ENCODE peak calls at places on chromosome 4, in eight cellular contexts. L, I, K, H, X, B, A and E are unnamed samples.

GRCh38 chr4:61204353-61204752 is 4.2 kb downstream of the ADGRL3 start:
- DNase-seq in K (no peak), I (no peak), H (no peak), X (peak), L (no peak), B (peak), A (no peak), E (peak)

GRCh38 chr4:186485621-186486062 is 69.7 kb downstream of the MTNR1A start:
- DNase-seq in K (no peak), X (peak), A (no peak), B (peak), I (no peak), L (peak), H (no peak), E (no peak)

GRCh38 chr4:73620115-73620792 is at the start of gene RASSF6:
- DNase-seq in K (peak), L (peak), X (peak), B (no peak), A (peak), I (peak), H (peak), E (no peak)

GRCh38 chr4:82780398-82781231 is 18.0 kb downstream of the SCD5 start:
- DNase-seq in X (peak), H (peak), L (peak), B (peak), A (peak), K (peak), I (peak), E (no peak)

GRCh38 chr4:37794046-37794445 is 32.4 kb upstream of the PGM2 start:
- DNase-seq in K (no peak), L (no peak), I (no peak), H (no peak), A (no peak), B (no peak), X (no peak), E (no peak)

GRCh38 chr4:189177130-189177529 is 763.5 kb upstream of the FRG1 start:
- DNase-seq in I (no peak), B (peak), K (no peak), L (no peak), X (no peak), A (no peak), H (no peak), E (peak)

GRCh38 chr4:52545099-52546069 is 113.7 kb downstream of the USP46 start:
- DNase-seq in I (peak), B (peak), K (peak), L (peak), H (peak), X (peak), A (peak), E (no peak)

GRCh38 chr4:74133786-74134499 is 24.0 kb upstream of the MTHFD2L start:
- DNase-seq in I (no peak), K (peak), X (peak), B (peak), L (peak), A (peak), H (peak), E (peak)

GRCh38 chr4:95541094-95541493 is 7.7 kb downstream of the UNC5C start:
- DNase-seq in L (no peak), X (no peak), B (no peak), I (no peak), K (no peak), A (no peak), H (no peak), E (no peak)

GRCh38 chr4:7978907-7979651 is 39.4 kb upstream of the AFAP1 start:
- DNase-seq in B (no peak), K (no peak), I (no peak), L (no peak), X (no peak), H (no peak), A (no peak), E (no peak)

GRCh38 chr4:87811977-87812376 is 12.6 kb downstream of the IBSP start:
- DNase-seq in H (no peak), K (no peak), X (peak), B (peak), I (no peak), A (no peak), L (no peak), E (no peak)

GRCh38 chr4:74267998-74268606 is 40.2 kb upstream of the EPGN start:
- DNase-seq in H (no peak), X (peak), B (peak), K (no peak), L (no peak), A (no peak), I (no peak), E (peak)

GRCh38 chr4:148062301-148062950 is 330.5 kb downstream of the ARHGAP10 start:
- DNase-seq in L (no peak), I (no peak), X (no peak), H (no peak), K (no peak), A (no peak), B (no peak), E (no peak)

GRCh38 chr4:144338834-144339233 is 198.3 kb upstream of the GYPA start:
- DNase-seq in X (no peak), B (no peak), A (no peak), L (no peak), I (no peak), K (no peak), H (no peak), E (no peak)

GRCh38 chr4:150348079-150348478 is 233.9 kb upstream of the MAB21L2 start:
- DNase-seq in A (no peak), L (no peak), B (peak), X (peak), I (no peak), K (no peak), H (no peak), E (peak)

GRCh38 chr4:27985522-27985921 is 1124.9 kb downstream of the STIM2 start:
- DNase-seq in L (no peak), A (no peak), K (no peak), H (no peak), B (no peak), I (no peak), X (no peak), E (no peak)

GRCh38 chr4:148052448-148052847 is 320.6 kb downstream of the ARHGAP10 start:
- DNase-seq in H (no peak), X (no peak), I (no peak), K (no peak), B (peak), A (no peak), L (no peak), E (no peak)

GRCh38 chr4:142824368-142824767 is 21.7 kb downstream of the INPP4B start:
- DNase-seq in B (peak), X (peak), H (no peak), L (no peak), K (no peak), A (no peak), I (no peak), E (no peak)

GRCh38 chr4:181004056-181004455 is 1239.1 kb upstream of the TENM3 start:
- DNase-seq in B (no peak), X (peak), H (no peak), I (no peak), K (no peak), A (no peak), L (no peak), E (no peak)

GRCh38 chr4:1294424-1294823 is 4.7 kb downstream of the MAEA start:
- DNase-seq in X (no peak), L (peak), A (no peak), K (peak), H (no peak), B (no peak), I (no peak), E (no peak)

GRCh38 chr4:74030285-74030684 is 8.2 kb downstream of the CXCL3 start:
- DNase-seq in H (no peak), I (no peak), L (no peak), K (no peak), X (no peak), A (no peak), B (no peak), E (no peak)

GRCh38 chr4:53601251-53601764 is 10.0 kb upstream of the LNX1 start:
- DNase-seq in L (peak), I (peak), X (no peak), B (no peak), A (no peak), H (no peak), K (no peak), E (no peak)

GRCh38 chr4:111136438-111136837 is 513.6 kb upstream of the PITX2 start:
- DNase-seq in H (no peak), L (no peak), I (no peak), A (no peak), X (peak), B (peak), K (no peak), E (no peak)

GRCh38 chr4:7002336-7002735 is 40.8 kb upstream of the TADA2B start:
- DNase-seq in H (no peak), X (no peak), I (no peak), L (no peak), K (no peak), B (no peak), A (no peak), E (no peak)

GRCh38 chr4:6834867-6835266 is 52.3 kb downstream of the KIAA0232 start:
- DNase-seq in H (no peak), B (peak), I (no peak), X (peak), L (no peak), A (no peak), K (no peak), E (peak)

GRCh38 chr4:115110191-115111166 is 2.9 kb downstream of the NDST4 start:
- DNase-seq in H (no peak), L (no peak), I (no peak), K (no peak), B (no peak), A (no peak), X (no peak), E (no peak)

GRCh38 chr4:52748432-52748831 is 2.8 kb downstream of the ERVMER34-1 start:
- DNase-seq in L (no peak), A (no peak), B (no peak), H (no peak), X (no peak), K (no peak), I (no peak), E (no peak)

GRCh38 chr4:79842162-79842561 is 230.9 kb downstream of the ANTXR2 start:
- DNase-seq in H (no peak), I (no peak), B (no peak), L (no peak), A (no peak), X (no peak), K (no peak), E (no peak)

GRCh38 chr4:5378002-5378401 is 326.7 kb downstream of the STK32B start:
- DNase-seq in I (no peak), A (no peak), B (peak), K (no peak), H (no peak), L (no peak), X (no peak), E (no peak)

GRCh38 chr4:3514221-3514780 is 17.9 kb downstream of the LRPAP1 start:
- DNase-seq in A (no peak), K (no peak), L (no peak), I (no peak), X (no peak), B (no peak), H (no peak), E (no peak)

GRCh38 chr4:3513807-3514206 is 18.4 kb downstream of the LRPAP1 start:
- DNase-seq in X (no peak), K (no peak), L (no peak), A (no peak), B (no peak), H (no peak), I (no peak), E (no peak)

GRCh38 chr4:3516061-3516835 is 16.0 kb downstream of the LRPAP1 start:
- DNase-seq in A (no peak), K (no peak), I (no peak), H (no peak), B (no peak), X (no peak), L (no peak), E (no peak)

GRCh38 chr4:3515646-3516045 is 16.6 kb downstream of the LRPAP1 start:
- DNase-seq in I (no peak), K (no peak), A (no peak), L (no peak), B (no peak), X (no peak), H (no peak), E (no peak)

GRCh38 chr4:3514806-3515421 is 17.3 kb downstream of the LRPAP1 start:
- DNase-seq in L (no peak), I (no peak), H (no peak), A (no peak), X (no peak), K (no peak), B (no peak), E (no peak)
- TF ChIP-seq CTCF in L (no peak), I (no peak), H (no peak), A (no peak), X (peak), K (no peak), B (no peak), E (peak)

DNA sequence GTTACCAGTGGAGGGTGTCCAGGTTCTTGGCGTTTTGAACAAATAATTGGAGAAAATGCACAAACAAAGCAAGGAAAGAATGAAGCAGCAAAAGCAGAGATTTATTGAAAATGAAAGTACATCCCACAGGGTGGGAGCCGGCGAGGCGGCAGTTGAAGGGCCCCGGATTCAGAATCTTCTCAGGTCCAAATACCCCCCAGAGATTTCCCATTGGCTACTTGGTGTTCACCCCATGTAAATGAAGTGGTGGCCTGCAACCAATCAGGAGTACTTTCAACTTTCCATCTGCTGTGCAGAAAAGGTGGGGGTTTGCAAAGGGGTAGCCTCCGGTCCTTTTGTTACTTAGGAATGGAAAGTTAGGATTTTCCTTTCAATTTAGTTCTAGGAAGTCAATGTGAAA is 1447.0 kb downstream of the C4orf33 start:
- DNase-seq in H (no peak), I (no peak), X (no peak), A (no peak), K (no peak), L (no peak), B (no peak), E (no peak)
- H3K4me3 ChIP-seq in H (no peak), I (no peak), X (no peak), A (no peak), K (no peak), L (no peak), B (no peak), E (no peak)

GRCh38 chr4:153792893-153793227 is 4.0 kb upstream of the SFRP2 start:
- DNase-seq in A (no peak), X (peak), B (no peak), L (no peak), K (no peak), I (no peak), H (no peak), E (no peak)

GRCh38 chr4:153789741-153790651 is 1.1 kb upstream of the SFRP2 start:
- DNase-seq in B (no peak), L (no peak), A (no peak), X (peak), H (no peak), I (no peak), K (no peak), E (no peak)

GRCh38 chr4:153792007-153792892 is 3.4 kb upstream of the SFRP2 start:
- DNase-seq in X (peak), L (peak), I (peak), H (peak), A (peak), K (peak), B (no peak), E (no peak)

GRCh38 chr4:153788419-153789276 is at the start of gene SFRP2:
- DNase-seq in X (peak), A (peak), B (no peak), H (no peak), L (no peak), I (no peak), K (peak), E (no peak)

DNA sequence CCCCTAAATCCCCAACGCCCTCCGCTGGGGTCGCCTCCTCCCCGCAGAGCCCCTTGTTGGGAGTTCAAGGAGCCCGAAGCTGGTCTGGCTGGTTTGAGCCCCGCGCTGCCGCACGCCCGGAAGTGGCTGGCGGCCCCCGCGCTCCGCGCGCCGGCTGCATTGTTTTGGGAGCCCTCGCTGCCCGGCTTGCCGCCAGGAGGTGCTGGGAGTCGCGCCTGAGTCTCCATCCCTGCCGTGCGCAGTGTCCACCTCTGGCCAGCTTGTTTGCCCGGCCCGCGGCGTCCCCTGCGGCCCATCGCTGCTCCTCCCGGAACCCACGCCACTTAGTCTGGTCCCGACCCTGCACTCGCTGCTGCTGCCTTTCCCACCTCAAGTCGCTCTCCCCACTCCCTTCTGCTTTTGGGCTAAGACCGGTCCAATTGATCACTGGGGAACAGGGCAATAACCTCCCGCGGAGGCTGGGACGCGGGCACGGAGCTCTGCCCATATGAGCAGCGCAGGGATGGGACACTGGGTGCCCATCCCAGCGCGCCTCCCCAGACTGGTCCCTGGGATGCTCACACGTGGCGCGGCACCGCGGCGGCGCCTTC is 2.2 kb upstream of the SFRP2 start:
- DNase-seq in B (no peak), A (peak), I (peak), K (no peak), X (peak), L (no peak), H (no peak), E (no peak)
- TF ChIP-seq CTCF in B (no peak), A (no peak), I (peak), K (no peak), X (peak), L (no peak), H (no peak), E (peak)

GRCh38 chr4:15551740-15552446 is 82.2 kb downstream of the CC2D2A start:
- DNase-seq in L (no peak), K (no peak), I (no peak), B (no peak), H (no peak), X (no peak), A (no peak), E (peak)
- H3K4me3 ChIP-seq in L (no peak), K (no peak), I (no peak), B (no peak), H (no peak), X (no peak), A (no peak), E (no peak)

GRCh38 chr4:152659806-152660205 is 20.0 kb downstream of the TMEM154 start:
- DNase-seq in L (no peak), I (peak), H (no peak), X (no peak), K (no peak), A (no peak), B (no peak), E (no peak)

GRCh38 chr4:152657657-152658056 is 22.1 kb downstream of the TMEM154 start:
- DNase-seq in X (no peak), H (no peak), B (no peak), L (no peak), K (no peak), I (no peak), A (no peak), E (no peak)

GRCh38 chr4:152652102-152652501 is 27.7 kb downstream of the TMEM154 start:
- DNase-seq in A (no peak), L (no peak), B (no peak), K (no peak), H (no peak), X (no peak), I (no peak), E (no peak)

GRCh38 chr4:152651473-152652060 is 28.2 kb downstream of the TMEM154 start:
- DNase-seq in L (no peak), X (no peak), I (no peak), H (no peak), A (no peak), K (no peak), B (no peak), E (no peak)

DNA sequence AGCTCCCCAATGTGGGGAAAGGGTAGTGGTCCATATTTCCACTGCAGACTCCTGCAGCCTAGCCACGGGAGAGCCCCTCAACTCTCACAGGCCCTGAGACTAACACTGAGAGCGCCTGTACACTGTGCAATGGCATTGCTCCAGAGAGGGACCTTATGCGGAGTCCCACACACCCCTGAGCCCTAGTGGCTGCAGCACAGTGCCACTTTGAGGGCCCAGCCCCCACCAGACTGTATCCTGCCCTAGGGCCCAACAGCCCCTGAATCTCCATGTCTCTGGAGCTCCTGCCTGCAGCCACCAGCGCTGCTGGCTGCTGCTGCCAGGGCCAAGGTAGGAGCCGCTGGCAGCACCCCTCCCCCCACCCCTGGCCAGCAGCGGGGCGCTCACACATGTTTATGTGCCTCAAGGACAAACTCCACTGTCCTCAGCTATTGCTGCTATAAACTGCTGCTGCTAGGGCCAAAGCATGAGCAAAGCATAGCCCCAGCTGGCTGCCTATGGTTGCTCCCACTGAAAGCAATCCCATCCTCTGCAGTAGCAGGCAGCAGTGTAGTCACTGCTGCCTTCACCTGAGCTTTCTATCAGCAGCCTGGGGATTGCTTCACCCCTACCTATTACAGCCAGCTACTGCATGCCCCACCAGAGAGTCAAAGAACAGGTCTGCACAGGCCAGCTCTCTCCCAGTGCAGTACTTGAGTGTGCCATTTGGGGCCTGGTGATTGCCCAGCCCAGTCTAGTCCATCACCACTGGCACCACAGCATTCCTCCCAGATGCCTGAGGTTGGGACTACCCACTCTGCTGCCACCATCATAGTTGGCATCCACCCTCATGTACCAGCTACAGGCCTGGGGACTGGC is 24.3 kb downstream of the TMEM154 start:
- DNase-seq in I (no peak), L (no peak), H (no peak), K (peak), B (no peak), A (no peak), X (no peak), E (no peak)
- TF ChIP-seq CTCF in I (no peak), L (no peak), H (no peak), K (no peak), B (no peak), A (no peak), X (no peak), E (no peak)

GRCh38 chr4:153116801-153117200 is 87.4 kb upstream of the TRIM2 start:
- DNase-seq in X (no peak), I (no peak), L (no peak), K (no peak), A (no peak), B (no peak), H (no peak), E (no peak)

GRCh38 chr4:153114771-153115321 is 89.4 kb upstream of the TRIM2 start:
- DNase-seq in A (no peak), X (peak), I (no peak), H (no peak), L (no peak), K (no peak), B (peak), E (no peak)

GRCh38 chr4:153117554-153117953 is 86.7 kb upstream of the TRIM2 start:
- DNase-seq in I (no peak), H (no peak), X (no peak), L (no peak), A (no peak), B (no peak), K (no peak), E (no peak)

GRCh38 chr4:153115322-153116100 is 88.7 kb upstream of the TRIM2 start:
- DNase-seq in B (peak), K (no peak), I (peak), H (no peak), A (no peak), L (peak), X (peak), E (peak)

GRCh38 chr4:153116101-153116680 is 88.1 kb upstream of the TRIM2 start:
- DNase-seq in L (no peak), X (no peak), H (no peak), B (no peak), K (no peak), A (no peak), I (no peak), E (no peak)
- H3K4me3 ChIP-seq in L (peak), X (peak), H (no peak), B (no peak), K (peak), A (peak), I (peak), E (no peak)